ENCODE peak calls at places on chromosomes 6 and 20, in five cellular contexts. C, V, S, B and F are unnamed samples. For H3K36me3, the result is how much of the 10 kb centered on the place peaks cover.

GRCh38 chr6:129726650-129727049 is 16.7 kb upstream of the ARHGAP18 start:
- DNase-seq in C (no peak), V (no peak), S (no peak), B (no peak), F (no peak)

GRCh38 chr6:140572129-140572528 is 1197.7 kb upstream of the CITED2 start:
- DNase-seq in C (peak), V (no peak), S (no peak), B (no peak), F (no peak)

GRCh38 chr20:11717562-11717961 is 200.1 kb upstream of the BTBD3 start:
- DNase-seq in C (no peak), V (no peak), S (no peak), B (no peak), F (no peak)

GRCh38 chr6:142155895-142156757 is 9.1 kb downstream of the VTA1 start:
- DNase-seq in C (peak), V (no peak), S (no peak), B (no peak), F (no peak)

GRCh38 chr6:119887671-119888070 is 538.1 kb upstream of the MAN1A1 start:
- DNase-seq in C (no peak), V (no peak), S (no peak), B (no peak), F (no peak)

GRCh38 chr6:5287205-5287965 is 26.1 kb downstream of the FARS2 start:
- DNase-seq in C (no peak), V (no peak), S (no peak), B (no peak), F (no peak)

GRCh38 chr6:128569737-128570438 is 49.5 kb upstream of the PTPRK start:
- DNase-seq in C (peak), V (no peak), S (no peak), B (no peak), F (no peak)

GRCh38 chr6:111922454-111923297 is 49.4 kb upstream of the FYN start:
- DNase-seq in C (no peak), V (no peak), S (no peak), B (no peak), F (no peak)

GRCh38 chr6:45640081-45640491 is 262.4 kb upstream of the SUPT3H start:
- DNase-seq in C (no peak), V (no peak), S (no peak), B (no peak), F (no peak)

GRCh38 chr6:137853569-137854213 is 13.4 kb upstream of the TNFAIP3 start:
- DNase-seq in C (peak), V (no peak), S (no peak), B (no peak), F (no peak)

GRCh38 chr20:58004900-58005299 is 223.6 kb downstream of the ANKRD60 start:
- DNase-seq in C (no peak), V (no peak), S (no peak), B (no peak), F (no peak)

GRCh38 chr20:61833807-61834610 is 231.7 kb downstream of the TAF4 start:
- DNase-seq in C (no peak), V (no peak), S (no peak), B (no peak), F (no peak)

GRCh38 chr6:53734473-53735299 is 60.1 kb upstream of the LRRC1 start:
- DNase-seq in C (peak), V (peak), S (no peak), B (peak), F (no peak)

GRCh38 chr6:113684382-113684901 is 172.7 kb upstream of the MARCKS start:
- DNase-seq in C (peak), V (no peak), S (no peak), B (no peak), F (no peak)

GRCh38 chr6:113642714-113643442 is 214.3 kb upstream of the MARCKS start:
- DNase-seq in C (peak), V (peak), S (no peak), B (no peak), F (no peak)

GRCh38 chr6:149925253-149925973 is 2.5 kb upstream of the RAET1G start:
- DNase-seq in C (peak), V (peak), S (peak), B (no peak), F (no peak)

GRCh38 chr6:39086294-39086693 is 28.7 kb downstream of the SAYSD1 start:
- DNase-seq in C (no peak), V (no peak), S (no peak), B (no peak), F (no peak)

GRCh38 chr6:139364982-139365379 is 9.5 kb downstream of the CITED2 start:
- DNase-seq in C (no peak), V (no peak), S (no peak), B (no peak), F (no peak)

GRCh38 chr20:24743641-24744040 is 205.4 kb upstream of the CST7 start:
- DNase-seq in C (no peak), V (no peak), S (no peak), B (no peak), F (no peak)

GRCh38 chr6:45717715-45718114 is 297.9 kb downstream of the CLIC5 start:
- DNase-seq in C (no peak), V (no peak), S (no peak), B (no peak), F (no peak)

GRCh38 chr6:41767112-41767946 is 12.4 kb downstream of the FRS3 start:
- DNase-seq in C (peak), V (peak), S (no peak), B (no peak), F (no peak)

GRCh38 chr6:111080713-111081112 is 6.6 kb upstream of the SLC16A10 start:
- DNase-seq in C (no peak), V (peak), S (no peak), B (no peak), F (no peak)

GRCh38 chr20:63836335-63837133 is 5.5 kb upstream of the ZBTB46 start:
- DNase-seq in C (no peak), V (no peak), S (no peak), B (no peak), F (no peak)

GRCh38 chr6:164753517-164753916 is 555.9 kb downstream of the C6orf118 start:
- DNase-seq in C (no peak), V (no peak), S (no peak), B (no peak), F (no peak)

GRCh38 chr6:124393536-124393935 is 568.7 kb upstream of the RNF217 start:
- DNase-seq in C (no peak), V (no peak), S (no peak), B (no peak), F (no peak)

GRCh38 chr6:31204751-31205145 is 34.3 kb upstream of the POU5F1 start:
- DNase-seq in C (no peak), V (no peak), S (no peak), B (no peak), F (no peak)

GRCh38 chr6:32192608-32193039 is at the start of gene GPSM3:
- DNase-seq in C (peak), V (no peak), S (peak), B (peak), F (no peak)

GRCh38 chr20:18513208-18513607 is 5.5 kb downstream of the SEC23B start:
- DNase-seq in C (no peak), V (no peak), S (no peak), B (no peak), F (no peak)

GRCh38 chr6:34475167-34476047 is 9.5 kb downstream of the PACSIN1 start:
- DNase-seq in C (no peak), V (no peak), S (no peak), B (no peak), F (no peak)

GRCh38 chr6:106446287-106446885 is 85.9 kb downstream of the CRYBG1 start:
- DNase-seq in C (peak), V (no peak), S (no peak), B (no peak), F (no peak)

GRCh38 chr6:12324096-12324495 is 33.9 kb downstream of the EDN1 start:
- DNase-seq in C (peak), V (no peak), S (no peak), B (no peak), F (no peak)

GRCh38 chr20:45235995-45236394 is 14.8 kb downstream of the SEMG2 start:
- DNase-seq in C (no peak), V (no peak), S (no peak), B (no peak), F (no peak)

GRCh38 chr20:39105551-39105950 is 143.4 kb downstream of the DHX35 start:
- DNase-seq in C (no peak), V (no peak), S (no peak), B (no peak), F (no peak)

GRCh38 chr6:161139766-161140553 is 133.9 kb downstream of the AGPAT4 start:
- DNase-seq in C (no peak), V (no peak), S (no peak), B (no peak), F (peak)

GRCh38 chr6:24419526-24419925 is 16.8 kb downstream of the MRS2 start:
- DNase-seq in C (no peak), V (no peak), S (no peak), B (no peak), F (no peak)

GRCh38 chr6:91376686-91377085 is 789.8 kb upstream of the MAP3K7 start:
- DNase-seq in C (no peak), V (no peak), S (no peak), B (no peak), F (no peak)

GRCh38 chr6:134035823-134036296 is 16.6 kb downstream of the SLC2A12 start:
- DNase-seq in C (peak), V (peak), S (no peak), B (no peak), F (peak)

GRCh38 chr20:35618032-35618371 is 2.4 kb downstream of the SPAG4 start:
- DNase-seq in C (no peak), V (no peak), S (no peak), B (no peak), F (no peak)
- H3K36me3 ChIP-seq in C (under half), V (under half), S (under half), B (under half), F (under half)

GRCh38 chr20:48826883-48827771 is 672 bp downstream of the PREX1 start:
- DNase-seq in C (peak), V (no peak), S (no peak), B (peak), F (no peak)

GRCh38 chr20:48824830-48825550 is 2.8 kb downstream of the PREX1 start:
- DNase-seq in C (peak), V (no peak), S (no peak), B (no peak), F (no peak)

GRCh38 chr20:48823960-48824497 is 3.8 kb downstream of the PREX1 start:
- DNase-seq in C (peak), V (no peak), S (no peak), B (no peak), F (no peak)

GRCh38 chr20:48826064-48826463 is 1.7 kb downstream of the PREX1 start:
- DNase-seq in C (no peak), V (no peak), S (no peak), B (no peak), F (no peak)

GRCh38 chr20:48825551-48825885 is 2.3 kb downstream of the PREX1 start:
- DNase-seq in C (no peak), V (no peak), S (no peak), B (no peak), F (no peak)
- H3K4me3 ChIP-seq in C (peak), V (no peak), S (no peak), B (peak), F (no peak)

DNA sequence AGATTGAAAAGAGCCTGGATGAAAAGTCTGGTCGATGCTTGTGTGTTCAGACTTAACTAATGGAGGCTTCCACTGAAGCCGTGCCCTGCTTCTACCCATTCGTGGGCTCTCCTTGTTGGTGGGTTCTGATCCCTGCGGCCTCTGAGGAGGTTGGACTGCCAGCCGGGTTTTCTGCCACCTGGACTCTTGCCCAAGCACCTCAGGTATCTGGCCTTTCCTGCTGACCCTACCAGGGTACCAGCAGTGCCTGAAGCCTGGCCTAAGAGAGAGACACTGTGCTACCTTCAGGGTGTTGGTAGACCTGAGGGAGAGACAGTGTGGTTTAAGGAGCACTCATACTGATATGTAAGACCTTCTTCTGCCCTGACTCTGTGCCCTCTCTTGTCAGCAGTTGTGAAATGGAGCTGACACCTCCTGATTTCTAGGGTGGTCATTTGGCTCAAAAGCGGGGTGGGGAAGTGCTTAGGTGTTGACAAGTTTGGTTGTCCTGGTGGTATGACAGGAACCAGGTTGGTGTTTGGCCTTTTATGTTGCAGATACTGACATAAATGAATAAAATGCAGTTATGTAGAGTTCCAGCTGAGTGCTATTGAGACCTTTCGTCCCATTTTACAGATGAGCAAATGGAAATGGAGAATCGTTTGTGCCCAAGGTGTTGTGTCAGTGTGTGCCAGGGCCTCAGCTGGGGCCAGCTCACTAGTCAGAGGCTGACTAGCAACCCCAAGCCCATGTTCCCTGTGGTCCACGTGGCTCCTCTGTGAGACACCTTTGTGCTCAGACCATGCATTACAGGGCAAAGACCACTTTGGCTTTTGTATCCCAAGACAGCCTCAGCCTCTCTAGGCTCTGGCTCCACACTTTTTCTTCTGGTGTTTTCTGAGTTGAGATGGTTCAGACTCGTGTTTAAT is 3.1 kb downstream of the PLCG1 start:
- DNase-seq in C (no peak), V (no peak), S (no peak), B (peak), F (no peak)
- TF ChIP-seq POLR2A in C (no peak), V (no peak), S (no peak), B (no peak), F (no peak)

GRCh38 chr6:152166897-152167296 is 359.4 kb downstream of the ESR1 start:
- DNase-seq in C (no peak), V (no peak), S (no peak), B (no peak), F (no peak)

GRCh38 chr6:152161501-152161900 is 354.0 kb downstream of the ESR1 start:
- DNase-seq in C (peak), V (no peak), S (no peak), B (no peak), F (no peak)

GRCh38 chr6:152167639-152168603 is 360.4 kb downstream of the ESR1 start:
- DNase-seq in C (no peak), V (no peak), S (no peak), B (no peak), F (peak)

GRCh38 chr6:152160346-152160745 is 352.9 kb downstream of the ESR1 start:
- DNase-seq in C (peak), V (no peak), S (no peak), B (no peak), F (no peak)

GRCh38 chr6:152164957-152165356 is 357.5 kb downstream of the ESR1 start:
- DNase-seq in C (no peak), V (no peak), S (no peak), B (no peak), F (no peak)
- H3K36me3 ChIP-seq in C (under half), V (under half), S (under half), B (under half), F (under half)

DNA sequence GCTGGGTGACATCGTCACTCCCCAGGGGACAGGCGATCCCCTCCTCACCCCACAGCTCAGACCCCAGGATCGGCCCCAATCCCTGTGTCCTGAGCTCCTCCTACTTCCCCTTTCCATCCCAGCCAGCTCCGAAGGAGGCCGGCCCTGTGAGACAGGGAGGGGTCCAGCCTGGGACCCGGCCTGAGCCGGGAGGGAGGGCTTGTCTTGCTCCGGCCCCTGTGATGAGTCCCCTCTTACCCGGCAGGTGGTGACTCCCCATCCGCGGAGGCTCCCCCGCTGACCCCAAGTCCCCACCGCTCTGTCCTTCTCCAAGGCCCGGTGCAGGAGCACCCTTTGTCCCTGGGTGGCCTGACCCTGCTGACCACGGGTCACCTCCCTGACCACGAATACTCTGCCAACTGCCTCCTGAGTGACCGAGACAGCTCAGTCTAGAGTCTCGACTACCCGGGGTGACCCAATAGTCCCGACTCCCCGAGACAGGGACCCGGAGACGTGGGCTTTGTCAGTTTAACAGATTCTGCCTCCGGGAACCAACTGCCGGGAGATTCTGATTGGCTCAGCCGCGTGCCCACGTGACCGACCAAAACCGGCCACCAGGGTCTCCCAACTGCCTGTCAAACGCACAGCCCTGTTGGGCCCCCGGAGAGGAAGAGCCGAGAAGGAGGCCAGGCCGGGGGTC is 187.4 kb upstream of the PROKR2 start:
- DNase-seq in C (peak), V (peak), S (peak), B (peak), F (peak)
- H3K4me3 ChIP-seq in C (peak), V (peak), S (peak), B (peak), F (peak)

GRCh38 chr20:34675561-34675960 is 1.3 kb downstream of the PIGU start:
- DNase-seq in C (no peak), V (no peak), S (no peak), B (no peak), F (no peak)

GRCh38 chr20:34673411-34673810 is 3.5 kb downstream of the PIGU start:
- DNase-seq in C (no peak), V (no peak), S (no peak), B (no peak), F (no peak)

GRCh38 chr20:34680586-34680985 is 3.7 kb upstream of the PIGU start:
- DNase-seq in C (no peak), V (no peak), S (no peak), B (no peak), F (no peak)

GRCh38 chr20:34675993-34676641 is 775 bp downstream of the PIGU start:
- DNase-seq in C (no peak), V (no peak), S (no peak), B (no peak), F (no peak)

GRCh38 chr20:34676642-34677373 is at the start of gene PIGU:
- DNase-seq in C (peak), V (peak), S (peak), B (peak), F (peak)
- TF ChIP-seq POLR2A in C (peak), V (peak), S (peak), B (peak), F (peak)